ENCODE peak calls at places on chromosomes 12 and 14, in seven cellular contexts. One of them, this sample, is unnamed.

GRCh38 chr12:71460318-71460717 is 20.7 kb downstream of the LGR5 start:
- DNase-seq in neuronal stem cell: no peak
- DNase-seq in mesenchymal stem cell: no peak
- DNase-seq in IMR-90: no peak
- DNase-seq in trophoblast cell: no peak
- DNase-seq in H9: no peak
- DNase-seq in H1: no peak
- DNase-seq in this sample: no peak

GRCh38 chr12:22625671-22626251 is 790 bp downstream of the ETNK1 start:
- DNase-seq in IMR-90: peak
- DNase-seq in neuronal stem cell: peak
- DNase-seq in H1: peak
- DNase-seq in mesenchymal stem cell: peak
- DNase-seq in trophoblast cell: peak
- DNase-seq in H9: peak
- DNase-seq in this sample: peak

GRCh38 chr12:46207644-46208043 is 61.2 kb downstream of the SLC38A1 start:
- DNase-seq in H9: no peak
- DNase-seq in neuronal stem cell: no peak
- DNase-seq in H1: no peak
- DNase-seq in IMR-90: no peak
- DNase-seq in mesenchymal stem cell: no peak
- DNase-seq in trophoblast cell: no peak
- DNase-seq in this sample: no peak

GRCh38 chr12:88111074-88111652 is 30.7 kb downstream of the CEP290 start:
- DNase-seq in neuronal stem cell: peak
- DNase-seq in IMR-90: peak
- DNase-seq in trophoblast cell: no peak
- DNase-seq in H1: no peak
- DNase-seq in mesenchymal stem cell: peak
- DNase-seq in H9: no peak
- DNase-seq in this sample: peak

GRCh38 chr12:52581066-52581465 is 7.4 kb upstream of the KRT74 start:
- DNase-seq in trophoblast cell: no peak
- DNase-seq in mesenchymal stem cell: no peak
- DNase-seq in H1: no peak
- DNase-seq in H9: no peak
- DNase-seq in IMR-90: no peak
- DNase-seq in neuronal stem cell: no peak
- DNase-seq in this sample: no peak

GRCh38 chr12:19129486-19130223 is at the start of gene PLEKHA5:
- DNase-seq in neuronal stem cell: peak
- DNase-seq in trophoblast cell: peak
- DNase-seq in IMR-90: peak
- DNase-seq in H1: peak
- DNase-seq in H9: peak
- DNase-seq in mesenchymal stem cell: peak
- DNase-seq in this sample: peak

GRCh38 chr14:35114036-35114435 is 7.8 kb downstream of the PPP2R3C start:
- DNase-seq in trophoblast cell: peak
- DNase-seq in H1: no peak
- DNase-seq in IMR-90: peak
- DNase-seq in H9: no peak
- DNase-seq in neuronal stem cell: no peak
- DNase-seq in mesenchymal stem cell: peak
- DNase-seq in this sample: peak

GRCh38 chr12:51886021-51886710 is 1.7 kb upstream of the ANKRD33 start:
- DNase-seq in mesenchymal stem cell: peak
- DNase-seq in IMR-90: peak
- DNase-seq in trophoblast cell: peak
- DNase-seq in neuronal stem cell: no peak
- DNase-seq in H9: peak
- DNase-seq in H1: no peak
- DNase-seq in this sample: peak

GRCh38 chr14:64294672-64295413 is 672 bp upstream of the ESR2 start:
- DNase-seq in H1: peak
- DNase-seq in neuronal stem cell: peak
- DNase-seq in mesenchymal stem cell: peak
- DNase-seq in trophoblast cell: peak
- DNase-seq in H9: peak
- DNase-seq in IMR-90: peak
- DNase-seq in this sample: peak

GRCh38 chr12:88242161-88242925 is 100.2 kb downstream of the TMTC3 start:
- DNase-seq in H1: no peak
- DNase-seq in trophoblast cell: no peak
- DNase-seq in mesenchymal stem cell: peak
- DNase-seq in neuronal stem cell: no peak
- DNase-seq in IMR-90: peak
- DNase-seq in H9: no peak
- DNase-seq in this sample: peak

GRCh38 chr14:94598816-94599655 is 13.2 kb upstream of the SERPINA3 start:
- DNase-seq in neuronal stem cell: no peak
- DNase-seq in IMR-90: peak
- DNase-seq in mesenchymal stem cell: peak
- DNase-seq in H1: no peak
- DNase-seq in trophoblast cell: peak
- DNase-seq in H9: peak
- DNase-seq in this sample: peak

GRCh38 chr12:71128191-71128590 is 29.6 kb downstream of the TSPAN8 start:
- DNase-seq in H1: no peak
- DNase-seq in mesenchymal stem cell: no peak
- DNase-seq in neuronal stem cell: no peak
- DNase-seq in H9: no peak
- DNase-seq in trophoblast cell: no peak
- DNase-seq in IMR-90: no peak
- DNase-seq in this sample: peak

GRCh38 chr12:42684171-42685071 is 94.9 kb upstream of the PRICKLE1 start:
- DNase-seq in mesenchymal stem cell: no peak
- DNase-seq in IMR-90: peak
- DNase-seq in trophoblast cell: no peak
- DNase-seq in H1: no peak
- DNase-seq in H9: no peak
- DNase-seq in neuronal stem cell: no peak
- DNase-seq in this sample: no peak

GRCh38 chr12:132486168-132486567 is 3.8 kb upstream of the FBRSL1 start:
- DNase-seq in H9: no peak
- DNase-seq in neuronal stem cell: no peak
- DNase-seq in IMR-90: no peak
- DNase-seq in H1: no peak
- DNase-seq in trophoblast cell: no peak
- DNase-seq in mesenchymal stem cell: no peak
- DNase-seq in this sample: no peak

DNA sequence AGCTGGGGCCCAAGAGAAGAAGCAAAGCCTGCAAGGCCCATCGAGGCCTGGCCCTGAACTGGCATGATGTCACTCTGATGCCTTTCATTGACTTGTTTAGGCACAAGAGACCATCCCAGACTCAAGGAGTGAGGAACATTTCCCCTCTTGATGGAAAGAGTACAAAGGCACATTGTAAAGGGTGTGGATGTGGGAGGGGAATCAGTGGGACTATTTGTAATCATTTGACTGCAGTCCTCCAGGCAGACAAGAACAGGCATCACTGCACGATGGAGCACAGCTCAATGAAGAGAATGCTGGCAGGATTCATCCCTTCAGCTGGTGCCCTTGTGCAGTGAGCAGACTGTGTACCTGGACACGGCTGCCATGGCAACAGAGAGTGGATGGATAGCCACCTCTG is 87.9 kb downstream of the LGMN start:
- DNase-seq in neuronal stem cell: no peak
- DNase-seq in mesenchymal stem cell: no peak
- DNase-seq in IMR-90: no peak
- DNase-seq in H1: no peak
- DNase-seq in H9: no peak
- DNase-seq in trophoblast cell: no peak
- DNase-seq in this sample: no peak
- H3K27ac ChIP-seq in neuronal stem cell: no peak
- H3K27ac ChIP-seq in mesenchymal stem cell: no peak
- H3K27ac ChIP-seq in IMR-90: no peak
- H3K27ac ChIP-seq in H1: no peak
- H3K27ac ChIP-seq in H9: no peak
- H3K27ac ChIP-seq in trophoblast cell: no peak
- H3K27ac ChIP-seq in this sample: no peak

GRCh38 chr12:50111417-50111692 is 681 bp upstream of the COX14 start:
- DNase-seq in H9: no peak
- DNase-seq in H1: no peak
- DNase-seq in mesenchymal stem cell: no peak
- DNase-seq in IMR-90: no peak
- DNase-seq in neuronal stem cell: no peak
- DNase-seq in trophoblast cell: no peak
- DNase-seq in this sample: no peak
- H2BK120ac ChIP-seq in H9: no peak
- H2BK120ac ChIP-seq in H1: no peak
- H2BK120ac ChIP-seq in mesenchymal stem cell: peak
- H2BK120ac ChIP-seq in IMR-90: peak
- H2BK120ac ChIP-seq in neuronal stem cell: no peak
- H2BK120ac ChIP-seq in trophoblast cell: no peak
- H2BK120ac ChIP-seq in this sample: no peak

DNA sequence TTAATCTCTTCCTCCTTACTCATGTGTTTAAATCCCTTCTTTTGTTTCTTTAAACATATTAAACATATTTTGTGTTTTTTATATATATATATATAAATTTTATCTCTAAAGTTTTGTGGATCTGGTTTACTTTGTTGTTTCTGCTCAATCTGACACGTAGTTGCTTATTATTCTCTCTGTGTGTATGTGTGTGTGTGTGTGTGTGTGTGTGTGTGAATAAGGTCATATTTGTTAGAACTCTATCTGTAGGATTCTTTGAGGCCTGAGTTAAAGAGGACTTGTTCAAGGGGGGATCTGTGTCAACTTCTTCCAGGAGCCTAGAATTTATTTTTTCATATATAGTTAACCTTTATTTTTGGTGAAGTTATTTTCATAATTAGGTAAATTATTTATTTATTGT is 2.7 kb downstream of the GPR65 start:
- DNase-seq in H9: no peak
- DNase-seq in mesenchymal stem cell: no peak
- DNase-seq in neuronal stem cell: no peak
- DNase-seq in IMR-90: no peak
- DNase-seq in trophoblast cell: no peak
- DNase-seq in H1: no peak
- DNase-seq in this sample: no peak
- H3K27ac ChIP-seq in H9: no peak
- H3K27ac ChIP-seq in mesenchymal stem cell: no peak
- H3K27ac ChIP-seq in neuronal stem cell: no peak
- H3K27ac ChIP-seq in IMR-90: no peak
- H3K27ac ChIP-seq in trophoblast cell: no peak
- H3K27ac ChIP-seq in H1: no peak
- H3K27ac ChIP-seq in this sample: no peak

GRCh38 chr14:58979325-58979724 is 209.1 kb upstream of the DAAM1 start:
- DNase-seq in IMR-90: no peak
- DNase-seq in mesenchymal stem cell: no peak
- DNase-seq in H1: no peak
- DNase-seq in trophoblast cell: no peak
- DNase-seq in H9: no peak
- DNase-seq in neuronal stem cell: no peak
- DNase-seq in this sample: no peak
- H2BK120ac ChIP-seq in IMR-90: no peak
- H2BK120ac ChIP-seq in mesenchymal stem cell: peak
- H2BK120ac ChIP-seq in H1: no peak
- H2BK120ac ChIP-seq in trophoblast cell: peak
- H2BK120ac ChIP-seq in H9: no peak
- H2BK120ac ChIP-seq in neuronal stem cell: no peak
- H2BK120ac ChIP-seq in this sample: no peak

GRCh38 chr14:72826039-72826438 is 67.9 kb downstream of the DPF3 start:
- DNase-seq in IMR-90: no peak
- DNase-seq in H1: no peak
- DNase-seq in neuronal stem cell: no peak
- DNase-seq in trophoblast cell: no peak
- DNase-seq in H9: no peak
- DNase-seq in mesenchymal stem cell: no peak
- DNase-seq in this sample: peak

GRCh38 chr14:72830786-72831583 is 62.9 kb downstream of the DPF3 start:
- DNase-seq in trophoblast cell: no peak
- DNase-seq in mesenchymal stem cell: no peak
- DNase-seq in H9: no peak
- DNase-seq in IMR-90: no peak
- DNase-seq in neuronal stem cell: peak
- DNase-seq in H1: no peak
- DNase-seq in this sample: no peak

GRCh38 chr14:72825486-72825885 is 68.4 kb downstream of the DPF3 start:
- DNase-seq in neuronal stem cell: no peak
- DNase-seq in mesenchymal stem cell: no peak
- DNase-seq in trophoblast cell: no peak
- DNase-seq in H1: no peak
- DNase-seq in H9: no peak
- DNase-seq in IMR-90: no peak
- DNase-seq in this sample: peak

GRCh38 chr14:72830356-72830755 is 63.5 kb downstream of the DPF3 start:
- DNase-seq in trophoblast cell: no peak
- DNase-seq in mesenchymal stem cell: no peak
- DNase-seq in IMR-90: no peak
- DNase-seq in neuronal stem cell: no peak
- DNase-seq in H1: no peak
- DNase-seq in H9: no peak
- DNase-seq in this sample: no peak

DNA sequence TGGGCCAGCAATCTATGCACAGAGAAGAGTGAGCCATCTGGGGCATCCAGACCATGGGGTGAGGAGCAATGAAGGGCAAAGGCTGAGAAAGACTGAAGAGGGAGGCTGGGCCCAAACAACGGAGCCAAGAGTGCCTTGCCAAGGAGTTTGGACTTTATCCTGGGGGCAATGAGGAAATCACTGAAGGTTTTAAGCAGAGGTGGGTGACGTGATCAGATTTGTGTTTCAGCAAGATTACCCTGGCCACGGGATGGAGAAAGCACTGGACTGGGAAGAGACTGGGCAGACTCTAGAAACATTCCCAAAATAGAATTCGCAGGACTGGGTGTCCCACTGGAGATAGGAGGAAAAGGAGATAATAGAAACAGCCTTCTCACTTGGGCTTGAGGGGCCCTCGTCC is 65.3 kb downstream of the DPF3 start:
- DNase-seq in trophoblast cell: no peak
- DNase-seq in mesenchymal stem cell: no peak
- DNase-seq in IMR-90: no peak
- DNase-seq in H1: no peak
- DNase-seq in neuronal stem cell: no peak
- DNase-seq in H9: no peak
- DNase-seq in this sample: no peak
- H3K27ac ChIP-seq in trophoblast cell: no peak
- H3K27ac ChIP-seq in mesenchymal stem cell: no peak
- H3K27ac ChIP-seq in IMR-90: no peak
- H3K27ac ChIP-seq in H1: no peak
- H3K27ac ChIP-seq in neuronal stem cell: no peak
- H3K27ac ChIP-seq in H9: no peak
- H3K27ac ChIP-seq in this sample: no peak

DNA sequence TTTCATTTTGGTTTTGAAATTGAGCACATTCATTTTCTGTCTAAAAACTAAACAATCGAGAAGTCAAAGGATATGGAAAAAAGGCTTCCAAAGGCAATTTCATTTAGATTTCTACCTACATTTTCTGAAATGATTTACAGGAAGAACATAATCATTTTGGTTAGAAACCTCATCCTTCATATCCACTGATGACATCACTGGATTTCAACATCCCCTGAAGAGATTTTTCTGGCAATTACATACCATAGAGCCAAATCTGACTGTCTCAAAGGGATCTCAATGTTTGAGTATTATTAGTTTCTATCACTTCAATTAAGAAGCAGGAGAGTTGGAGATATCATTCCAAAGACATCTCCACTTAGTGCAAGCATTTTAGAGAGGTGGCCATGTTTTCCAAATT is 137.8 kb downstream of the TTC7B start:
- DNase-seq in H9: no peak
- DNase-seq in H1: no peak
- DNase-seq in trophoblast cell: no peak
- DNase-seq in IMR-90: peak
- DNase-seq in neuronal stem cell: no peak
- DNase-seq in mesenchymal stem cell: peak
- DNase-seq in this sample: no peak
- H2BK120ac ChIP-seq in H9: no peak
- H2BK120ac ChIP-seq in H1: no peak
- H2BK120ac ChIP-seq in trophoblast cell: no peak
- H2BK120ac ChIP-seq in IMR-90: no peak
- H2BK120ac ChIP-seq in neuronal stem cell: no peak
- H2BK120ac ChIP-seq in mesenchymal stem cell: no peak
- H2BK120ac ChIP-seq in this sample: no peak

This sample was measured in mesendoderm.